ENCODE peak calls at places on chromosomes 1 and 21, in nine cellular contexts. D is CD8-positive, alpha-beta memory T cell; X is psoas muscle; I is neuronal stem cell; C is Caco-2; R is GM23248; J is fibroblast of lung; B is naive thymus-derived CD4-positive, alpha-beta T cell; Q is cardiac muscle cell. L is an unnamed sample.
A peak's percentile ranks its signal among the peaks of the same experiment; 100 is the strongest.

GRCh38 chr1:33130297-33130696 is 49.3 kb downstream of the AZIN2 start:
- DNase-seq in J (peak; percentile 12), C (no peak), R (peak; percentile 38), D (no peak), B (no peak), I (no peak), Q (no peak), X (no peak), L (no peak)

GRCh38 chr21:41390043-41390639 is 28.3 kb downstream of the MX2 start:
- DNase-seq in B (no peak), C (no peak), J (no peak), Q (no peak), I (no peak), R (no peak), D (no peak), X (no peak), L (no peak)

GRCh38 chr1:37556712-37557196 is at the start of gene DNALI1:
- DNase-seq in J (peak; percentile 92), B (no peak), D (no peak), X (peak; percentile 92), C (peak; percentile 37), R (peak; percentile 80), Q (peak; percentile 96), I (peak; percentile 91), L (peak; percentile 16)

GRCh38 chr1:159197767-159198557 is 6.7 kb upstream of the ACKR1 start:
- DNase-seq in X (peak; percentile 59), B (no peak), C (peak; percentile 74), J (peak; percentile 75), I (peak; percentile 78), Q (peak; percentile 85), D (no peak), R (peak; percentile 84), L (peak; percentile 73)

GRCh38 chr21:44653656-44654575 is 543 bp downstream of the KRTAP12-4 start:
- DNase-seq in C (no peak), I (no peak), R (no peak), D (peak; percentile 85), B (peak; percentile 68), Q (no peak), J (no peak), X (no peak), L (no peak)

GRCh38 chr1:90706437-90707362 is 10.4 kb downstream of the BARHL2 start:
- DNase-seq in Q (peak; percentile 15), I (no peak), X (no peak), R (peak; percentile 41), C (no peak), J (no peak), D (no peak), B (no peak), L (no peak)

GRCh38 chr1:218467101-218467728 is 122.1 kb downstream of the TGFB2 start:
- DNase-seq in B (no peak), R (peak; percentile 84), J (peak; percentile 87), Q (no peak), I (no peak), X (no peak), D (no peak), C (no peak), L (no peak)

GRCh38 chr1:39158330-39159086 is 46.0 kb upstream of the MACF1 start:
- DNase-seq in R (no peak), D (no peak), Q (peak; percentile 63), C (peak; percentile 91), B (no peak), X (no peak), I (no peak), J (peak; percentile 83), L (no peak)

GRCh38 chr1:20160034-20160433 is 20.9 kb downstream of the PLA2G2F start:
- DNase-seq in R (no peak), C (no peak), D (no peak), B (no peak), Q (peak; percentile 14), I (no peak), J (peak; percentile 25), X (no peak), L (no peak)

GRCh38 chr1:173002891-173003582 is 47.7 kb downstream of the TNFSF18 start:
- DNase-seq in I (no peak), C (no peak), R (peak; percentile 91), J (peak; percentile 89), Q (peak; percentile 93), X (no peak), D (no peak), B (no peak), L (no peak)

GRCh38 chr1:37438037-37438970 is 36.1 kb upstream of the ZC3H12A start:
- DNase-seq in J (no peak), B (no peak), C (no peak), X (no peak), D (no peak), R (no peak), I (no peak), Q (no peak), L (no peak)

GRCh38 chr1:11499825-11500331 is 20.9 kb downstream of the DISP3 start:
- DNase-seq in D (no peak), B (no peak), I (peak; percentile 85), X (no peak), Q (no peak), C (no peak), J (no peak), R (no peak), L (no peak)

GRCh38 chr1:16189921-16190499 is 22.4 kb downstream of the ARHGEF19 start:
- DNase-seq in I (no peak), C (no peak), Q (no peak), D (no peak), J (no peak), R (no peak), B (no peak), X (no peak), L (no peak)

GRCh38 chr1:116502915-116503314 is 67.9 kb downstream of the CD58 start:
- DNase-seq in R (no peak), C (no peak), I (no peak), B (no peak), D (no peak), J (no peak), Q (no peak), X (no peak), L (no peak)

GRCh38 chr1:21003281-21003680 is 173.4 kb downstream of the EIF4G3 start:
- DNase-seq in I (no peak), X (no peak), B (no peak), Q (no peak), J (no peak), D (no peak), C (no peak), R (no peak), L (no peak)

GRCh38 chr1:237282266-237282783 is 240.3 kb downstream of the RYR2 start:
- DNase-seq in Q (no peak), D (no peak), I (no peak), R (no peak), J (no peak), X (no peak), C (no peak), B (no peak), L (no peak)

GRCh38 chr1:5770981-5771765 is 221.1 kb downstream of the NPHP4 start:
- DNase-seq in I (peak; percentile 47), Q (peak; percentile 3), J (no peak), R (peak; percentile 6), B (no peak), D (no peak), C (no peak), X (peak; percentile 66), L (no peak)

GRCh38 chr1:209246660-209247059 is 336.9 kb upstream of the CAMK1G start:
- DNase-seq in J (no peak), D (no peak), I (no peak), C (no peak), X (no peak), R (peak; percentile 16), B (no peak), Q (no peak), L (no peak)

GRCh38 chr1:24323281-24323680 is 4.1 kb downstream of the GRHL3 start:
- DNase-seq in X (no peak), D (no peak), J (no peak), C (no peak), R (no peak), Q (no peak), I (no peak), B (no peak), L (no peak)
- H3K9me3 ChIP-seq in X (no peaks in the 10 kb centered on the region), D (no peaks in the 10 kb centered on the region), J (no peaks in the 10 kb centered on the region), C (no peaks in the 10 kb centered on the region), R (no peaks in the 10 kb centered on the region), Q (no peaks in the 10 kb centered on the region), I (no peaks in the 10 kb centered on the region), B (no peaks in the 10 kb centered on the region), L (no peaks in the 10 kb centered on the region)

GRCh38 chr1:248756636-248757035 is 1.1 kb upstream of the LYPD8 start:
- DNase-seq in R (no peak), J (no peak), D (no peak), Q (no peak), C (no peak), B (no peak), I (no peak), X (no peak), L (no peak)
- H3K9me3 ChIP-seq in R (no peaks in the 10 kb centered on the region), J (peaks cover 7% of the 10 kb centered on the region), D (no peaks in the 10 kb centered on the region), Q (no peaks in the 10 kb centered on the region), C (peaks cover 18% of the 10 kb centered on the region), B (no peaks in the 10 kb centered on the region), I (peaks cover 57% of the 10 kb centered on the region), X (no peaks in the 10 kb centered on the region), L (no peaks in the 10 kb centered on the region)

GRCh38 chr1:247906504-247907047 is 11.2 kb downstream of the OR2W3 start:
- DNase-seq in C (no peak), Q (peak; percentile 0), I (no peak), R (peak; percentile 9), B (peak; percentile 4), J (no peak), X (no peak), D (no peak), L (no peak)
- H3K9me3 ChIP-seq in C (no peaks in the 10 kb centered on the region), Q (no peaks in the 10 kb centered on the region), I (no peaks in the 10 kb centered on the region), R (no peaks in the 10 kb centered on the region), B (no peaks in the 10 kb centered on the region), J (no peaks in the 10 kb centered on the region), X (no peaks in the 10 kb centered on the region), D (no peaks in the 10 kb centered on the region), L (no peaks in the 10 kb centered on the region)

GRCh38 chr1:221602866-221603265 is 139.0 kb downstream of the DUSP10 start:
- DNase-seq in Q (no peak), R (peak; percentile 64), C (no peak), D (no peak), J (peak; percentile 32), X (no peak), B (no peak), I (no peak), L (no peak)

GRCh38 chr1:221608835-221609320 is 133.0 kb downstream of the DUSP10 start:
- DNase-seq in J (peak; percentile 32), I (no peak), C (no peak), B (no peak), R (no peak), Q (no peak), D (no peak), X (no peak), L (no peak)

GRCh38 chr1:221605569-221605968 is 136.3 kb downstream of the DUSP10 start:
- DNase-seq in J (no peak), C (no peak), I (no peak), Q (no peak), D (no peak), X (no peak), B (no peak), R (no peak), L (no peak)

GRCh38 chr1:221604948-221605347 is 136.9 kb downstream of the DUSP10 start:
- DNase-seq in X (no peak), I (no peak), R (no peak), B (no peak), J (no peak), D (no peak), C (no peak), Q (no peak), L (no peak)

DNA sequence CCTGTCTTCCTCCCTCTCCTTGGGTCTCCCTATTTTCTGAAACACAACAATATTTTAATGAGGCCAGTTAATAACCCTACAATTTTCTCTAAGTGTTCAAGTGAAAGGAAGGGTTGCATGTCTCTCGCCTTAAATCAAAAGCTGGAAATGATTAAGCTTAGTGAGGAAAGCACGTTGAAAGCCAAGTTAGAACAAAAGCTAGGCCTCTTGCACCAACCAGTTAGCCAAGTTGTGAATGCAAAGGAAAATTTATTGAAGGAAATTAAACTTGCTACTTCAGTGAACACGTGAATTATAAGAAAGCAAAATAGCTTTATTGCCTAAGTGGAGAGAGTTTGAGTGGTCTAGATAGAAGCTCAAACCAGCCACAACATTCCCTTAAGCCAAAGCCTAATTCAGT is 135.7 kb downstream of the DUSP10 start:
- DNase-seq in X (no peak), J (no peak), I (no peak), Q (no peak), B (no peak), C (no peak), D (no peak), R (no peak), L (no peak)
- H3K9me3 ChIP-seq in X (no peaks in the 10 kb centered on the region), J (no peaks in the 10 kb centered on the region), I (no peaks in the 10 kb centered on the region), Q (no peaks in the 10 kb centered on the region), B (no peaks in the 10 kb centered on the region), C (no peaks in the 10 kb centered on the region), D (no peaks in the 10 kb centered on the region), R (no peaks in the 10 kb centered on the region), L (no peaks in the 10 kb centered on the region)